ENCODE peak calls at places on chromosome 4, in seven cellular contexts. One of them, this sample, is unnamed.
A peak's percentile ranks its signal among the peaks of the same experiment; 100 is the strongest.

GRCh38 chr4:137083571-137083970 is 448.7 kb downstream of the PCDH18 start:
- DNase-seq in esophagus muscularis mucosa: no peak
- DNase-seq in transverse colon: no peak
- DNase-seq in tibial nerve: no peak
- DNase-seq in A549: no peak
- DNase-seq in K562: no peak
- DNase-seq in sigmoid colon: no peak
- DNase-seq in this sample: no peak

GRCh38 chr4:84750260-84750955 is 167.5 kb downstream of the CDS1 start:
- DNase-seq in K562: peak; percentile 47
- DNase-seq in sigmoid colon: no peak
- DNase-seq in transverse colon: no peak
- DNase-seq in esophagus muscularis mucosa: no peak
- DNase-seq in tibial nerve: no peak
- DNase-seq in A549: peak; percentile 28
- DNase-seq in this sample: no peak

GRCh38 chr4:89587364-89587763 is 249.6 kb downstream of the SNCA start:
- DNase-seq in sigmoid colon: no peak
- DNase-seq in K562: no peak
- DNase-seq in tibial nerve: no peak
- DNase-seq in esophagus muscularis mucosa: no peak
- DNase-seq in transverse colon: no peak
- DNase-seq in A549: no peak
- DNase-seq in this sample: no peak

GRCh38 chr4:59869056-59869455 is 1331.1 kb upstream of the ADGRL3 start:
- DNase-seq in transverse colon: no peak
- DNase-seq in sigmoid colon: no peak
- DNase-seq in K562: no peak
- DNase-seq in esophagus muscularis mucosa: no peak
- DNase-seq in A549: no peak
- DNase-seq in tibial nerve: no peak
- DNase-seq in this sample: no peak

GRCh38 chr4:140497776-140498636 is at the start of gene MGAT4D:
- DNase-seq in tibial nerve: no peak
- DNase-seq in K562: no peak
- DNase-seq in A549: no peak
- DNase-seq in transverse colon: peak; percentile 22
- DNase-seq in esophagus muscularis mucosa: no peak
- DNase-seq in sigmoid colon: no peak
- DNase-seq in this sample: no peak

GRCh38 chr4:170386511-170386910 is 296.8 kb upstream of the AADAT start:
- DNase-seq in sigmoid colon: no peak
- DNase-seq in A549: no peak
- DNase-seq in tibial nerve: no peak
- DNase-seq in K562: no peak
- DNase-seq in transverse colon: no peak
- DNase-seq in esophagus muscularis mucosa: no peak
- DNase-seq in this sample: no peak

GRCh38 chr4:73308286-73308685 is 49.7 kb upstream of the ANKRD17 start:
- DNase-seq in esophagus muscularis mucosa: no peak
- DNase-seq in sigmoid colon: no peak
- DNase-seq in A549: no peak
- DNase-seq in tibial nerve: no peak
- DNase-seq in K562: peak; percentile 35
- DNase-seq in transverse colon: no peak
- DNase-seq in this sample: no peak

GRCh38 chr4:135184715-135185114 is 983.1 kb upstream of the PABPC4L start:
- DNase-seq in K562: no peak
- DNase-seq in transverse colon: no peak
- DNase-seq in esophagus muscularis mucosa: no peak
- DNase-seq in sigmoid colon: no peak
- DNase-seq in A549: no peak
- DNase-seq in tibial nerve: no peak
- DNase-seq in this sample: no peak

GRCh38 chr4:26075588-26075987 is 161.6 kb downstream of the SMIM20 start:
- DNase-seq in esophagus muscularis mucosa: no peak
- DNase-seq in transverse colon: no peak
- DNase-seq in K562: no peak
- DNase-seq in A549: no peak
- DNase-seq in tibial nerve: no peak
- DNase-seq in sigmoid colon: no peak
- DNase-seq in this sample: no peak

GRCh38 chr4:76212301-76212700 is 1.3 kb downstream of the SCARB2 start:
- DNase-seq in esophagus muscularis mucosa: peak; percentile 19
- DNase-seq in transverse colon: no peak
- DNase-seq in A549: no peak
- DNase-seq in sigmoid colon: no peak
- DNase-seq in K562: no peak
- DNase-seq in tibial nerve: no peak
- DNase-seq in this sample: no peak

GRCh38 chr4:76212851-76213414 is 691 bp downstream of the SCARB2 start:
- DNase-seq in K562: no peak
- DNase-seq in tibial nerve: no peak
- DNase-seq in transverse colon: peak; percentile 52
- DNase-seq in esophagus muscularis mucosa: peak; percentile 92
- DNase-seq in A549: peak; percentile 20
- DNase-seq in sigmoid colon: no peak
- DNase-seq in this sample: no peak

GRCh38 chr4:76215120-76215519 is 1.5 kb upstream of the SCARB2 start:
- DNase-seq in K562: peak; percentile 11
- DNase-seq in A549: no peak
- DNase-seq in sigmoid colon: no peak
- DNase-seq in tibial nerve: no peak
- DNase-seq in transverse colon: no peak
- DNase-seq in esophagus muscularis mucosa: no peak
- DNase-seq in this sample: peak; percentile 65

GRCh38 chr4:76214269-76214628 is 625 bp upstream of the SCARB2 start:
- DNase-seq in A549: no peak
- DNase-seq in transverse colon: peak; percentile 66
- DNase-seq in tibial nerve: no peak
- DNase-seq in esophagus muscularis mucosa: peak; percentile 60
- DNase-seq in sigmoid colon: no peak
- DNase-seq in K562: peak; percentile 16
- DNase-seq in this sample: no peak

GRCh38 chr4:76213415-76214268 is at the start of gene SCARB2:
- DNase-seq in transverse colon: peak; percentile 91
- DNase-seq in esophagus muscularis mucosa: peak; percentile 93
- DNase-seq in sigmoid colon: peak; percentile 95
- DNase-seq in A549: peak; percentile 60
- DNase-seq in tibial nerve: peak; percentile 71
- DNase-seq in K562: peak; percentile 81
- DNase-seq in this sample: peak; percentile 92
- TF ChIP-seq POLR2A in transverse colon: peak; percentile 76
- TF ChIP-seq POLR2A in esophagus muscularis mucosa: peak; percentile 83
- TF ChIP-seq POLR2A in sigmoid colon: peak; percentile 58
- TF ChIP-seq POLR2A in A549: peak; percentile 59
- TF ChIP-seq POLR2A in tibial nerve: peak; percentile 95
- TF ChIP-seq POLR2A in K562: peak; percentile 64
- TF ChIP-seq POLR2A in this sample: no peak

GRCh38 chr4:186855111-186855510 is 131.5 kb upstream of the FAT1 start:
- DNase-seq in A549: no peak
- DNase-seq in K562: no peak
- DNase-seq in tibial nerve: no peak
- DNase-seq in transverse colon: no peak
- DNase-seq in esophagus muscularis mucosa: no peak
- DNase-seq in sigmoid colon: no peak
- DNase-seq in this sample: no peak
- TF ChIP-seq EP300 in A549: no peak
- TF ChIP-seq EP300 in K562: no peak
- TF ChIP-seq EP300 in tibial nerve: no peak
- TF ChIP-seq EP300 in transverse colon: no peak
- TF ChIP-seq EP300 in esophagus muscularis mucosa: no peak
- TF ChIP-seq EP300 in sigmoid colon: no peak
- TF ChIP-seq EP300 in this sample: no peak

GRCh38 chr4:183716302-183716701 is 57.2 kb downstream of the TRAPPC11 start:
- DNase-seq in sigmoid colon: no peak
- DNase-seq in tibial nerve: no peak
- DNase-seq in transverse colon: no peak
- DNase-seq in K562: no peak
- DNase-seq in esophagus muscularis mucosa: no peak
- DNase-seq in A549: no peak
- DNase-seq in this sample: no peak
- TF ChIP-seq POLR2A in sigmoid colon: no peak
- TF ChIP-seq POLR2A in tibial nerve: no peak
- TF ChIP-seq POLR2A in transverse colon: no peak
- TF ChIP-seq POLR2A in K562: no peak
- TF ChIP-seq POLR2A in esophagus muscularis mucosa: no peak
- TF ChIP-seq POLR2A in A549: no peak
- TF ChIP-seq POLR2A in this sample: no peak

GRCh38 chr4:3829211-3829953 is 63.2 kb downstream of the ADRA2C start:
- DNase-seq in transverse colon: no peak
- DNase-seq in esophagus muscularis mucosa: no peak
- DNase-seq in A549: no peak
- DNase-seq in tibial nerve: no peak
- DNase-seq in sigmoid colon: no peak
- DNase-seq in K562: no peak
- DNase-seq in this sample: no peak

GRCh38 chr4:3828546-3828945 is 62.4 kb downstream of the ADRA2C start:
- DNase-seq in A549: no peak
- DNase-seq in sigmoid colon: no peak
- DNase-seq in transverse colon: no peak
- DNase-seq in K562: no peak
- DNase-seq in tibial nerve: no peak
- DNase-seq in esophagus muscularis mucosa: no peak
- DNase-seq in this sample: no peak

GRCh38 chr4:3826247-3827172 is 60.3 kb downstream of the ADRA2C start:
- DNase-seq in A549: no peak
- DNase-seq in K562: no peak
- DNase-seq in transverse colon: no peak
- DNase-seq in sigmoid colon: no peak
- DNase-seq in esophagus muscularis mucosa: no peak
- DNase-seq in tibial nerve: no peak
- DNase-seq in this sample: no peak

GRCh38 chr4:3829954-3830773 is 64.0 kb downstream of the ADRA2C start:
- DNase-seq in tibial nerve: no peak
- DNase-seq in K562: no peak
- DNase-seq in A549: no peak
- DNase-seq in esophagus muscularis mucosa: no peak
- DNase-seq in sigmoid colon: no peak
- DNase-seq in transverse colon: no peak
- DNase-seq in this sample: no peak

GRCh38 chr4:3827616-3828492 is 61.7 kb downstream of the ADRA2C start:
- DNase-seq in K562: no peak
- DNase-seq in A549: peak; percentile 28
- DNase-seq in sigmoid colon: peak; percentile 84
- DNase-seq in tibial nerve: peak; percentile 18
- DNase-seq in transverse colon: peak; percentile 78
- DNase-seq in esophagus muscularis mucosa: no peak
- DNase-seq in this sample: peak; percentile 95
- TF ChIP-seq EP300 in K562: no peak
- TF ChIP-seq EP300 in A549: no peak
- TF ChIP-seq EP300 in sigmoid colon: no peak
- TF ChIP-seq EP300 in tibial nerve: no peak
- TF ChIP-seq EP300 in transverse colon: no peak
- TF ChIP-seq EP300 in esophagus muscularis mucosa: no peak
- TF ChIP-seq EP300 in this sample: no peak

DNA sequence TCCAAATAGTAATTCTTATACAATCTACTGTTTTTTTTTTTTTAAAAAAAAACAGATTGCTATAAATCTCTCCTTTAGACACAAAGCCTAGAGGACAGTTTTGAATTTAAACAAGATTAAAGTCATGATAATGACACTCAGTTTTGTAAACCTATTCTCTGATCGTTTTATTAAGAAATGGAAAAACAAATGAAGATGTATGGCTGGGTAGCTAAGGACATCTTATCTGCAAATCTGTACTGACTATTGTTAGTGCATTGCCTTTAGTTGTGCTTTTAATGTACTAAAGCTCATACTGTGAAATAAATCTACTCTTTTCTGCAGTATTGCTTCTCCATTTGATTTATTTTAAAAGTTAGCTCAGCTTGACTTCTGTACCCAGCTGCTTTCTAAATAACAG is 155.0 kb downstream of the UNC5C start:
- DNase-seq in K562: no peak
- DNase-seq in transverse colon: no peak
- DNase-seq in A549: no peak
- DNase-seq in esophagus muscularis mucosa: no peak
- DNase-seq in tibial nerve: no peak
- DNase-seq in sigmoid colon: no peak
- DNase-seq in this sample: no peak
- TF ChIP-seq POLR2A in K562: no peak
- TF ChIP-seq POLR2A in transverse colon: no peak
- TF ChIP-seq POLR2A in A549: no peak
- TF ChIP-seq POLR2A in esophagus muscularis mucosa: no peak
- TF ChIP-seq POLR2A in tibial nerve: no peak
- TF ChIP-seq POLR2A in sigmoid colon: no peak
- TF ChIP-seq POLR2A in this sample: no peak